ENCODE peak calls at places on chromosome 11, in six cellular contexts. X is pancreas; R is neural progenitor cell; L is left ventricle myocardium inferior; Y is CD4-positive, alpha-beta memory T cell; D is heart left ventricle. B is an unnamed sample.

GRCh38 chr11:18844753-18845367 is 53.3 kb upstream of the PTPN5 start:
- DNase-seq in X (no peak), R (peak; percentile 64), L (no peak), Y (no peak), D (no peak), B (peak; percentile 23)

GRCh38 chr11:14078941-14079522 is 116.5 kb downstream of the SPON1 start:
- DNase-seq in X (no peak), R (no peak), L (no peak), Y (peak; percentile 34), D (no peak), B (no peak)

GRCh38 chr11:15327786-15328231 is 213.1 kb downstream of the INSC start:
- DNase-seq in X (peak; percentile 50), R (peak; percentile 88), L (peak; percentile 33), Y (no peak), D (peak; percentile 58), B (no peak)

GRCh38 chr11:76830639-76831312 is 29.9 kb upstream of the ACER3 start:
- DNase-seq in X (no peak), R (no peak), L (no peak), Y (no peak), D (no peak), B (no peak)

GRCh38 chr11:124793466-124794278 is 6.5 kb downstream of the MSANTD2 start:
- DNase-seq in X (no peak), R (peak; percentile 74), L (no peak), Y (peak; percentile 40), D (no peak), B (peak; percentile 4)

GRCh38 chr11:101442936-101443521 is 140.8 kb downstream of the TRPC6 start:
- DNase-seq in X (no peak), R (no peak), L (no peak), Y (no peak), D (no peak), B (no peak)

GRCh38 chr11:35167451-35167954 is 28.5 kb downstream of the CD44 start:
- DNase-seq in X (no peak), R (no peak), L (no peak), Y (no peak), D (no peak), B (no peak)

GRCh38 chr11:8321876-8322275 is 58.2 kb upstream of the LMO1 start:
- DNase-seq in X (no peak), R (no peak), L (no peak), Y (no peak), D (no peak), B (no peak)

GRCh38 chr11:35485656-35486318 is 39.6 kb downstream of the PAMR1 start:
- DNase-seq in X (peak; percentile 59), R (peak; percentile 88), L (peak; percentile 66), Y (peak; percentile 48), D (peak; percentile 61), B (peak; percentile 35)

GRCh38 chr11:114258696-114259095 is 37.5 kb upstream of the NNMT start:
- DNase-seq in X (no peak), R (no peak), L (no peak), Y (no peak), D (no peak), B (no peak)

GRCh38 chr11:109794501-109794900 is 298.7 kb upstream of the ZC3H12C start:
- DNase-seq in X (no peak), R (no peak), L (no peak), Y (no peak), D (no peak), B (no peak)

GRCh38 chr11:96159968-96160367 is 183.0 kb downstream of the MAML2 start:
- DNase-seq in X (no peak), R (no peak), L (no peak), Y (no peak), D (no peak), B (no peak)

GRCh38 chr11:125229006-125229405 is 64.5 kb downstream of the PKNOX2 start:
- DNase-seq in X (no peak), R (no peak), L (no peak), Y (no peak), D (no peak), B (no peak)

GRCh38 chr11:125433454-125434121 is 62.5 kb downstream of the FEZ1 start:
- DNase-seq in X (no peak), R (peak; percentile 77), L (peak; percentile 36), Y (no peak), D (peak; percentile 37), B (no peak)

DNA sequence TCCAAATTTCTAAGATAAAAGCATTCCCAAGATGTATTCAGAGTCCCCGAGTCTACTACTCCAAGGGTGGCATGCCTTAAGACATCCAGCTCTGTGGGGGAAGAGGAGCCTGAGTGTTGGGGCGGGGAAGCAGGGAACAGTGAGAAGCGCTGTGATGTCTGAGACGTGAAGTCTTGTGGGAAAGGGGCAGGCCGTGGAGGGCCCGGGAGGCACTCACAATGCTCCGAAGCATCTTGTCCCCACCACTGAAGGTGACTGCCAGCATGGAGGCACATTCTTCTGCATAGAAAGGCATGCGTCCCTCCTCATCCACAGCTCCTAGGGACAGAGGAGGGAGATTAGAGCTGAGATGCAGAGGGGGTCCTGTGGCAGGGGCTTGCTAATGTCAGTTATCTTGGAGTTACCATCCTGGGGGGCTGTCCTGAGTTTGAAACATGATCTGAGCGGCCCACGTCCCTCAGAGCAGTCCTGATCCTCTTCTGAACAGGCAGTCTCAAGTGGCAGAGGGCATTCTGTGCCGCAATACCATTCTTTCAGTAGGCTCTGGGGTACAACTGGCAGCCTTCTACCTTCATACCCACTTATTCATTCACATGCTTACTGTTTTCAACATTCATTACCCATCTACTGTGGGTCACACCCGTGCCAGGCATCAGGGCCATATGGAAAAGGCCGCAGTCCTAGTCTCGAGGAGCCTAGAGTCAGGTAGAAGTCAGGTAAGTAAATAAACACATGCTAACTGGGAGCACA is 8.7 kb downstream of the PCSK7 start:
- DNase-seq in X (no peak), R (no peak), L (no peak), Y (no peak), D (no peak), B (no peak)
- H3K36me3 ChIP-seq in X (no peaks in the 10 kb centered on the region), R (no peaks in the 10 kb centered on the region), L (peaks cover 56% of the 10 kb centered on the region), Y (peaks cover 92% of the 10 kb centered on the region), D (peaks cover 55% of the 10 kb centered on the region), B (peaks cover 52% of the 10 kb centered on the region)

GRCh38 chr11:116856423-116856822 is 19.0 kb upstream of the APOA1 start:
- DNase-seq in X (no peak), R (no peak), L (no peak), Y (no peak), D (no peak), B (no peak)

GRCh38 chr11:116860303-116860702 is 22.9 kb upstream of the APOA1 start:
- DNase-seq in X (no peak), R (no peak), L (no peak), Y (no peak), D (no peak), B (no peak)

GRCh38 chr11:116857316-116857715 is 19.9 kb upstream of the APOA1 start:
- DNase-seq in X (no peak), R (no peak), L (no peak), Y (no peak), D (no peak), B (no peak)

GRCh38 chr11:116859175-116859574 is 21.8 kb upstream of the APOA1 start:
- DNase-seq in X (no peak), R (no peak), L (no peak), Y (no peak), D (no peak), B (no peak)

GRCh38 chr11:116857936-116858335 is 20.5 kb upstream of the APOA1 start:
- DNase-seq in X (no peak), R (no peak), L (no peak), Y (no peak), D (no peak), B (no peak)
- H3K36me3 ChIP-seq in X (no peaks in the 10 kb centered on the region), R (peaks cover 5% of the 10 kb centered on the region), L (peaks cover 85% of the 10 kb centered on the region), Y (peaks cover 33% of the 10 kb centered on the region), D (peaks cover 64% of the 10 kb centered on the region), B (peaks cover 17% of the 10 kb centered on the region)

GRCh38 chr11:65205602-65205967 is 23.9 kb downstream of the CAPN1 start:
- DNase-seq in X (no peak), R (no peak), L (no peak), Y (no peak), D (no peak), B (no peak)

GRCh38 chr11:65207918-65208784 is 26.4 kb downstream of the CAPN1 start:
- DNase-seq in X (no peak), R (no peak), L (no peak), Y (no peak), D (no peak), B (no peak)

GRCh38 chr11:65204646-65205601 is 23.2 kb downstream of the CAPN1 start:
- DNase-seq in X (no peak), R (peak; percentile 91), L (no peak), Y (peak; percentile 37), D (no peak), B (no peak)

GRCh38 chr11:65206901-65207300 is 25.2 kb downstream of the CAPN1 start:
- DNase-seq in X (no peak), R (no peak), L (no peak), Y (no peak), D (no peak), B (no peak)

GRCh38 chr11:65206441-65206841 is 24.7 kb downstream of the CAPN1 start:
- DNase-seq in X (no peak), R (no peak), L (no peak), Y (no peak), D (no peak), B (no peak)
- H3K36me3 ChIP-seq in X (no peaks in the 10 kb centered on the region), R (no peaks in the 10 kb centered on the region), L (peaks cover 72% of the 10 kb centered on the region), Y (peaks cover 38% of the 10 kb centered on the region), D (peaks cover 74% of the 10 kb centered on the region), B (peaks cover 58% of the 10 kb centered on the region)

DNA sequence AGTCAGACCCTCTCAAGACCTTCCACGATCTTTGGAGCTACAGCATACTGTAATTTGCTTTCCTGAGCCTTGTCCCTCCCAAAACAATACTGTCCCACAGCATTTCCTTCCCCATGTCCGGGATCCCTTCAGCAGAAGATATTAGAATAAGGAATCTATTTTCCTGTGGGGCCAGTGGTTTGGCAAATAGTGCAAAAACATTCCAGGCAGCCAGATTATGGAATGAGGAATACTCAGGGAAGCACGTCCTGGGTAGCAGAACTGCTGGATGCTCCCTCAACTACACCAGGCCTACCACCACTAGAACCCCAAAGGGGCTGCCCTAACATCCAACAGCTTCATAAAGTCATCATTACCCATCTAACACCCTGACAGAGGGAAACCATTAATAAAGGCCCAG is 61.5 kb downstream of the AAMDC start:
- DNase-seq in X (no peak), R (no peak), L (no peak), Y (no peak), D (no peak), B (no peak)
- H3K36me3 ChIP-seq in X (no peaks in the 10 kb centered on the region), R (no peaks in the 10 kb centered on the region), L (peaks cover 67% of the 10 kb centered on the region), Y (peaks cover 44% of the 10 kb centered on the region), D (peaks cover 45% of the 10 kb centered on the region), B (peaks cover 6% of the 10 kb centered on the region)

GRCh38 chr11:130122141-130122575 is 37.4 kb upstream of the ST14 start:
- DNase-seq in X (no peak), R (no peak), L (no peak), Y (no peak), D (no peak), B (no peak)
- H3K36me3 ChIP-seq in X (no peaks in the 10 kb centered on the region), R (no peaks in the 10 kb centered on the region), L (peaks cover 42% of the 10 kb centered on the region), Y (no peaks in the 10 kb centered on the region), D (peaks cover 20% of the 10 kb centered on the region), B (peaks cover 41% of the 10 kb centered on the region)

DNA sequence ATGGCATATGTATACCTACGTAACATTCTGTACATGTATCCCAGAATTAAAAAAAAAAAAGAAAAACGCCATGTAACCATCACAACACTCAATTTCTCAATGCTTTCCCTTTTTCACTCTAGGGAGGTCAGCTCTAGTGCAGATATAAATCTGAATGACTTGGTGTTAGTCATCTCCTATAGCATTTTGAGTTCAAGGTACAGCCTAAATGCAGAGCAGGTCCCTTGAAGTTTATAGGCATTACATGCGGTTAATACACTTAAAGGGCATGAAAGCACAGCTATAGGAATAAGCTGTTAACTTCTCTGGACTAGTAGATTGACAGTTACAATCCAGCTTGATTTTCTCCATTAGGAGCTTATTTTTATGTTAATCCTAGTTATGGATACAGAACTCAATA is 16.2 kb upstream of the OR52I2 start:
- DNase-seq in X (no peak), R (no peak), L (no peak), Y (no peak), D (no peak), B (no peak)
- H3K36me3 ChIP-seq in X (no peaks in the 10 kb centered on the region), R (no peaks in the 10 kb centered on the region), L (no peaks in the 10 kb centered on the region), Y (no peaks in the 10 kb centered on the region), D (no peaks in the 10 kb centered on the region), B (no peaks in the 10 kb centered on the region)